ENCODE peak calls at places on chromosomes 4 and X, in four cellular contexts. T, S, D and F are unnamed samples.

GRCh38 chr4:1370321-1371124 is 23.5 kb downstream of the UVSSA start:
- DNase-seq in S (no peak), D (no peak), T (no peak), F (peak)

GRCh38 chrX:18886344-18887161 is 97.4 kb downstream of the PHKA2 start:
- DNase-seq in S (peak), T (peak), D (peak), F (peak)

GRCh38 chr4:100049872-100050271 is 99.8 kb upstream of the H2AZ1 start:
- DNase-seq in S (no peak), T (no peak), D (no peak), F (no peak)

GRCh38 chr4:120085705-120086104 is 19.1 kb upstream of the MAD2L1 start:
- DNase-seq in S (no peak), D (no peak), T (peak), F (no peak)

GRCh38 chr4:24594887-24595286 is 10.5 kb upstream of the DHX15 start:
- DNase-seq in D (no peak), S (no peak), T (peak), F (no peak)

GRCh38 chr4:47863486-47863885 is 25.6 kb upstream of the CORIN start:
- DNase-seq in S (no peak), T (no peak), D (no peak), F (no peak)

GRCh38 chrX:141838016-141838415 is at the start of gene MAGEC3:
- DNase-seq in S (no peak), D (no peak), T (no peak), F (no peak)

GRCh38 chr4:154189346-154189745 is 302.3 kb downstream of the DCHS2 start:
- DNase-seq in T (peak), S (no peak), D (no peak), F (no peak)

GRCh38 chr4:151687021-151687640 is 73.7 kb downstream of the GATB start:
- DNase-seq in T (peak), D (no peak), S (no peak), F (no peak)

GRCh38 chr4:167715176-167715575 is 377.2 kb upstream of the ANXA10 start:
- DNase-seq in D (no peak), S (no peak), T (peak), F (no peak)

GRCh38 chr4:66572949-66573348 is 902.7 kb upstream of the EPHA5 start:
- DNase-seq in T (peak), S (no peak), D (no peak), F (no peak)

GRCh38 chr4:142850478-142850877 is 4.4 kb upstream of the INPP4B start:
- DNase-seq in D (no peak), T (no peak), S (no peak), F (no peak)

GRCh38 chr4:88613417-88613875 is 21.2 kb downstream of the HERC3 start:
- DNase-seq in T (no peak), D (no peak), S (no peak), F (no peak)

GRCh38 chr4:40576651-40577480 is 52.8 kb downstream of the RBM47 start:
- DNase-seq in T (peak), S (peak), D (peak), F (peak)

GRCh38 chrX:110224926-110225617 is 92.8 kb downstream of the AMMECR1 start:
- DNase-seq in T (no peak), S (no peak), D (no peak), F (no peak)

GRCh38 chrX:48520455-48520854 is 1.2 kb upstream of the EBP start:
- DNase-seq in S (no peak), D (no peak), T (no peak), F (no peak)

GRCh38 chrX:134886201-134886600 is 104.6 kb upstream of the SMIM10 start:
- DNase-seq in S (no peak), D (no peak), T (no peak), F (peak)

GRCh38 chrX:20026278-20026677 is 35.4 kb upstream of the BCLAF3 start:
- DNase-seq in D (no peak), S (no peak), T (peak), F (no peak)
- H3K4me3 ChIP-seq in D (no peak), S (no peak), T (no peak), F (no peak)

GRCh38 chr4:107777890-107778289 is 46.8 kb upstream of the SGMS2 start:
- DNase-seq in D (no peak), T (no peak), S (no peak), F (no peak)
- H3K4me3 ChIP-seq in D (no peak), T (no peak), S (no peak), F (no peak)

DNA sequence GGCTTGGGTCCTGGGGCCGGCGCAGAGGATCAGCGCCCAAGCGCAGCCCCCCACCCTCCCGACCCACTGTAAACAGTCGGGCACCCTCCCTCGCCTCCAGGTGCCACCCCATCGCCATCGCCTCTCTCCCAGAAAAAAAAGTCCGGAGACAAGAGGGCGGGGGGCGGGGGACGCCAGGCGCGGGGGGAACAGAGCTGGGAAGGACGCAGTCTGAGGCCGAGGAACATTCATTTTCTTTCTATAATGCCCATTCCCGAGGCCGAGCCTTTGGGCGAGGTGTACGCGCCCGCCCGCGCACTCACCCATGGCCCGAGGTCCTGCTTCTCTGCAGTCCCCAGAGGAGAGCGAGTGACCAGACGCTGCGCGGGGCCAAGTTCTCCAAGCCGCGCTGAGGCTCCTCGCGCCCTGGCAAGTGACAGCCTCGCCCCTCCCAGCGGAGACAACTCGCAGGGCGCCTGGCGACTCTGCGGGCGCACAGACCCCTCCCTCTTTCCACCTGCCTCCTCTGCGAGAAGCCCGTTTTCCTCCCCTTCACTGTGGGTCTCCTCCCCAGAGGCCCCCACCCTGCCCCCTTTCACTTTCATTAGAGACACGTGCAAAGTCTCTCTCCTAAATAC is 63.5 kb upstream of the WDR17 start:
- DNase-seq in S (peak), T (peak), D (no peak), F (peak)
- H3K4me3 ChIP-seq in S (peak), T (peak), D (peak), F (peak)

GRCh38 chr4:57426779-57427395 is 316.7 kb upstream of the IGFBP7 start:
- DNase-seq in S (peak), T (peak), D (no peak), F (peak)

GRCh38 chr4:57425610-57426009 is 315.4 kb upstream of the IGFBP7 start:
- DNase-seq in T (no peak), D (no peak), S (no peak), F (no peak)

GRCh38 chr4:57424231-57424897 is 314.2 kb upstream of the IGFBP7 start:
- DNase-seq in S (no peak), D (no peak), T (peak), F (no peak)
- H3K4me3 ChIP-seq in S (no peak), D (no peak), T (no peak), F (no peak)

GRCh38 chr4:168848977-168849687 is 160.9 kb downstream of the CBR4 start:
- DNase-seq in D (no peak), T (peak), S (no peak), F (no peak)
- H3K4me3 ChIP-seq in D (no peak), T (peak), S (no peak), F (peak)

GRCh38 chr4:133147922-133148689 is 988 bp upstream of the PCDH10 start:
- DNase-seq in T (peak), S (peak), D (no peak), F (peak)

GRCh38 chr4:133150643-133151300 is 1.7 kb downstream of the PCDH10 start:
- DNase-seq in T (peak), D (no peak), S (no peak), F (peak)

GRCh38 chr4:133149932-133150642 is 993 bp downstream of the PCDH10 start:
- DNase-seq in T (peak), S (no peak), D (no peak), F (no peak)

GRCh38 chr4:133148690-133149363 is at the start of gene PCDH10:
- DNase-seq in D (peak), S (peak), T (peak), F (peak)

GRCh38 chr4:133149364-133149695 is 236 bp downstream of the PCDH10 start:
- DNase-seq in T (no peak), D (no peak), S (no peak), F (no peak)
- H3K4me3 ChIP-seq in T (peak), D (no peak), S (peak), F (peak)

GRCh38 chr4:86586160-86586572 is 7.9 kb upstream of the PTPN13 start:
- DNase-seq in T (no peak), D (peak), S (no peak), F (no peak)
- H3K4me3 ChIP-seq in T (no peak), D (no peak), S (no peak), F (peak)